ENCODE peak calls at places on chromosomes 2 and 18, in eight cellular contexts. R is heart right ventricle, T is HFFc6, K is fibroblast of lung, O is fibroblast of mammary gland, A is AG09309, F is stomach, M is tibial nerve. B is an unnamed sample.

GRCh38 chr18:12766986-12767433 is 64.2 kb downstream of the PSMG2 start:
- DNase-seq in R (no peak), T (no peak), K (no peak), O (no peak), A (no peak), F (peak), M (no peak), B (peak)

GRCh38 chr2:21014364-21015280 is 29.3 kb downstream of the APOB start:
- DNase-seq in R (no peak), T (no peak), K (no peak), O (no peak), A (no peak), F (no peak), M (no peak), B (no peak)

GRCh38 chr2:198950813-198951212 is 506.9 kb downstream of the SATB2 start:
- DNase-seq in R (no peak), T (no peak), K (no peak), O (no peak), A (no peak), F (no peak), M (no peak), B (no peak)

GRCh38 chr2:54904836-54905235 is 145.4 kb downstream of the RTN4 start:
- DNase-seq in R (no peak), T (no peak), K (no peak), O (no peak), A (no peak), F (peak), M (no peak), B (no peak)

GRCh38 chr2:239368906-239369584 is 31.8 kb downstream of the HDAC4 start:
- DNase-seq in R (no peak), T (no peak), K (no peak), O (no peak), A (no peak), F (no peak), M (no peak), B (no peak)

GRCh38 chr2:42051168-42052125 is 3.6 kb downstream of the PKDCC start:
- DNase-seq in R (no peak), T (no peak), K (no peak), O (no peak), A (no peak), F (no peak), M (no peak), B (peak)

GRCh38 chr18:22962004-22962403 is 28.9 kb downstream of the RBBP8 start:
- DNase-seq in R (no peak), T (no peak), K (no peak), O (no peak), A (no peak), F (no peak), M (no peak), B (no peak)

GRCh38 chr2:39385172-39385571 is 51.9 kb downstream of the MAP4K3 start:
- DNase-seq in R (no peak), T (no peak), K (no peak), O (no peak), A (no peak), F (no peak), M (no peak), B (no peak)

GRCh38 chr2:423479-423878 is 135.6 kb upstream of the ALKAL2 start:
- DNase-seq in R (no peak), T (no peak), K (no peak), O (no peak), A (no peak), F (no peak), M (no peak), B (no peak)

GRCh38 chr18:853471-853870 is 41.4 kb upstream of the YES1 start:
- DNase-seq in R (no peak), T (no peak), K (no peak), O (no peak), A (no peak), F (no peak), M (no peak), B (no peak)

GRCh38 chr18:48848641-48849143 is 102.1 kb downstream of the SMAD7 start:
- DNase-seq in R (peak), T (no peak), K (no peak), O (no peak), A (no peak), F (no peak), M (no peak), B (no peak)

GRCh38 chr2:131009713-131010475 is 83.4 kb downstream of the FAM168B start:
- DNase-seq in R (no peak), T (no peak), K (no peak), O (no peak), A (no peak), F (no peak), M (no peak), B (no peak)

GRCh38 chr2:39356922-39357639 is 80.0 kb downstream of the MAP4K3 start:
- DNase-seq in R (no peak), T (no peak), K (no peak), O (no peak), A (no peak), F (no peak), M (no peak), B (no peak)

GRCh38 chr18:77087391-77088141 is 45.0 kb downstream of the MBP start:
- DNase-seq in R (peak), T (no peak), K (peak), O (peak), A (no peak), F (peak), M (no peak), B (peak)

GRCh38 chr18:21575656-21576055 is 24.8 kb downstream of the ESCO1 start:
- DNase-seq in R (no peak), T (no peak), K (no peak), O (no peak), A (no peak), F (no peak), M (no peak), B (no peak)

GRCh38 chr2:8144785-8145184 is 537.1 kb upstream of the ID2 start:
- DNase-seq in R (no peak), T (peak), K (peak), O (peak), A (no peak), F (no peak), M (no peak), B (no peak)

GRCh38 chr2:235000426-235001236 is 48.8 kb downstream of the SH3BP4 start:
- DNase-seq in R (no peak), T (no peak), K (peak), O (no peak), A (no peak), F (peak), M (no peak), B (no peak)

GRCh38 chr18:27382477-27383216 is 197.5 kb upstream of the CHST9 start:
- DNase-seq in R (no peak), T (no peak), K (no peak), O (no peak), A (no peak), F (no peak), M (no peak), B (no peak)

GRCh38 chr2:241559489-241560180 is 1.1 kb downstream of the BOK start:
- DNase-seq in R (no peak), T (no peak), K (peak), O (peak), A (no peak), F (peak), M (no peak), B (peak)

GRCh38 chr2:74391209-74391579 is 11.1 kb upstream of the DCTN1 start:
- DNase-seq in R (no peak), T (peak), K (peak), O (no peak), A (no peak), F (no peak), M (no peak), B (no peak)

GRCh38 chr2:233084488-233084887 is 24.3 kb downstream of the INPP5D start:
- DNase-seq in R (peak), T (no peak), K (no peak), O (no peak), A (no peak), F (peak), M (no peak), B (no peak)

GRCh38 chr18:49697757-49698595 is 115.4 kb downstream of the ACAA2 start:
- DNase-seq in R (no peak), T (peak), K (no peak), O (peak), A (no peak), F (no peak), M (no peak), B (no peak)

GRCh38 chr2:109213646-109214417 is 84.8 kb downstream of the SH3RF3 start:
- DNase-seq in R (no peak), T (peak), K (peak), O (peak), A (peak), F (no peak), M (no peak), B (no peak)

GRCh38 chr18:28875059-28875458 is 698.1 kb upstream of the CDH2 start:
- DNase-seq in R (no peak), T (no peak), K (no peak), O (no peak), A (peak), F (no peak), M (no peak), B (no peak)

GRCh38 chr2:188379748-188380147 is 88.1 kb downstream of the GULP1 start:
- DNase-seq in R (no peak), T (no peak), K (no peak), O (no peak), A (no peak), F (no peak), M (no peak), B (no peak)

GRCh38 chr2:57182941-57183340 is 863.7 kb upstream of the VRK2 start:
- DNase-seq in R (no peak), T (no peak), K (no peak), O (peak), A (no peak), F (no peak), M (no peak), B (no peak)

GRCh38 chr2:176098366-176099158 is 1.0 kb upstream of the HOXD12 start:
- DNase-seq in R (no peak), T (no peak), K (no peak), O (no peak), A (no peak), F (peak), M (no peak), B (no peak)

GRCh38 chr2:189168876-189169499 is 10.6 kb downstream of the COL5A2 start:
- DNase-seq in R (no peak), T (no peak), K (no peak), O (peak), A (no peak), F (no peak), M (no peak), B (no peak)

GRCh38 chr2:237118731-237119130 is 33.0 kb downstream of the COPS8 start:
- DNase-seq in R (no peak), T (no peak), K (peak), O (peak), A (no peak), F (no peak), M (no peak), B (no peak)

GRCh38 chr2:10294077-10294476 is 8.6 kb upstream of the HPCAL1 start:
- DNase-seq in R (no peak), T (no peak), K (no peak), O (no peak), A (no peak), F (no peak), M (no peak), B (no peak)

GRCh38 chr2:231646471-231646870 is 53.8 kb downstream of the TEX44 start:
- DNase-seq in R (no peak), T (no peak), K (no peak), O (no peak), A (no peak), F (no peak), M (no peak), B (no peak)

GRCh38 chr18:24188120-24188519 is 49.3 kb downstream of the CABYR start:
- DNase-seq in R (no peak), T (no peak), K (no peak), O (no peak), A (no peak), F (no peak), M (no peak), B (no peak)

GRCh38 chr2:235614900-235615712 is 121.3 kb downstream of the AGAP1 start:
- DNase-seq in R (peak), T (peak), K (peak), O (peak), A (peak), F (no peak), M (peak), B (peak)

GRCh38 chr2:178412047-178412446 is 38.9 kb downstream of the PRKRA start:
- DNase-seq in R (no peak), T (no peak), K (no peak), O (no peak), A (no peak), F (no peak), M (no peak), B (no peak)

GRCh38 chr2:18435425-18436037 is 124.9 kb downstream of the RDH14 start:
- DNase-seq in R (no peak), T (peak), K (peak), O (peak), A (no peak), F (no peak), M (no peak), B (no peak)

GRCh38 chr2:2698182-2699116 is 367.4 kb upstream of the MYT1L start:
- DNase-seq in R (no peak), T (no peak), K (no peak), O (no peak), A (no peak), F (no peak), M (no peak), B (peak)

GRCh38 chr2:942775-943460 is 7.7 kb upstream of the SNTG2 start:
- DNase-seq in R (no peak), T (no peak), K (no peak), O (no peak), A (no peak), F (no peak), M (no peak), B (no peak)

GRCh38 chr2:72114693-72115051 is 33.0 kb downstream of the CYP26B1 start:
- DNase-seq in R (no peak), T (no peak), K (no peak), O (no peak), A (no peak), F (no peak), M (no peak), B (no peak)

GRCh38 chr2:24492283-24493272 is 1.5 kb downstream of the NCOA1 start:
- DNase-seq in R (no peak), T (no peak), K (peak), O (peak), A (no peak), F (no peak), M (no peak), B (no peak)

GRCh38 chr2:230417436-230417835 is 1.4 kb downstream of the SP100 start:
- DNase-seq in R (no peak), T (no peak), K (no peak), O (no peak), A (no peak), F (no peak), M (no peak), B (no peak)

GRCh38 chr2:230418341-230419016 is 2.5 kb downstream of the SP100 start:
- DNase-seq in R (no peak), T (peak), K (peak), O (peak), A (peak), F (no peak), M (no peak), B (no peak)

GRCh38 chr2:230423851-230424458 is 8.0 kb downstream of the SP100 start:
- DNase-seq in R (no peak), T (no peak), K (no peak), O (no peak), A (no peak), F (peak), M (no peak), B (no peak)

GRCh38 chr2:230425377-230425776 is 9.4 kb downstream of the SP100 start:
- DNase-seq in R (no peak), T (no peak), K (no peak), O (no peak), A (no peak), F (no peak), M (no peak), B (no peak)

DNA sequence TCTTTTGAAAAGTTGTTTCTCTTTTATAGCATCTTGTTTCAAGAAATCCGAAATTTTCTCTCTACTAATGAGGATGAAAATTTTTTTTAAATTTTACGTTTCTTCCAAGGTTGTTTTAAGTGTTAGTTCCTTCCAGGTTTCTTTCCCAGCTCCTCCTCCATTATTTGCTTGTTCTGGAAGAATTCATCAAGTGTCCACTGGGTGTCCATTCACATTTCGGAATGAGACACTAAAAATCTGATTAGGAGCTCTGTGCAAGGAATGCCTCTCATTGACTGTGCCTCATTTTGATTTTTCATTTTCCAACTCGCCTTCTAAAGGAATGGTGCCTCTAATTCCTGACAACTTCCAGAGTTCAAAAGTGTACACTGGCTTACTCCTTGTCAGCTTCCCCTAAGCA is 6.1 kb downstream of the SP100 start:
- DNase-seq in R (no peak), T (no peak), K (no peak), O (no peak), A (no peak), F (no peak), M (no peak), B (no peak)
- TF ChIP-seq CTCF in R (no peak), T (peak), K (no peak), O (no peak), A (peak), F (no peak), M (no peak), B (no peak)

GRCh38 chr2:151243468-151243867 is 18.2 kb downstream of the RBM43 start:
- DNase-seq in R (no peak), T (no peak), K (no peak), O (no peak), A (no peak), F (no peak), M (no peak), B (no peak)

GRCh38 chr2:151241224-151241623 is 20.4 kb downstream of the RBM43 start:
- DNase-seq in R (no peak), T (peak), K (no peak), O (peak), A (no peak), F (no peak), M (no peak), B (no peak)

GRCh38 chr2:151238527-151239487 is 22.9 kb downstream of the RBM43 start:
- DNase-seq in R (no peak), T (peak), K (peak), O (peak), A (peak), F (no peak), M (peak), B (peak)

GRCh38 chr2:151239624-151240023 is 22.0 kb downstream of the RBM43 start:
- DNase-seq in R (no peak), T (no peak), K (no peak), O (no peak), A (no peak), F (no peak), M (no peak), B (no peak)

DNA sequence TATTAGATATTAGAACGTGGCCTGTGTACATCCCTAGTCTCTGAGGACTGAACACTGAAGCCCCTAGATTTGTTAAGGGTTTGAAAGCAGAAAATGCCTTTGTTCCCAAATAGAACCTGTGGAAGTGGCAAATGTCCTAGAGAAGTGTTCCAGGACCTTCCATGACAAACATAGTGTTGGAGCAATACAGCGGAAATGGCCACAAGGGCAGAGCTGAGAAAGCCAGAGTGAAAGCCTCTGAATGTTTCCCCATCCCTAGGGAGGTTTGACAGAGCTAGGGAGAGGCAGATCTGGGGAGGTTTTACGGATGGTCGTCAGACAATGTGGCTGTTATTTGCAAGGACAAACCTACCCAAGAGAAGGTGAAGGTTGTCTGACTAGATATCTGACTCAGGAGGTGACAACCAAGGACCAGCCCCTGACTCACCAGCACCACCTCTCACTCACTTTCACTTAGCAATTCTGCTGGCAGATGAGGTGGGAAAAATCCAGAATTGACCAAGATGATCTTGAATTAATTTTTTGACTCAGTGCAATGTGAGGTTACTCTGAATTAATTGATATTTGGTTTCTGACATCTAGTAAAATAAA is 24.1 kb downstream of the RBM43 start:
- DNase-seq in R (no peak), T (no peak), K (no peak), O (peak), A (no peak), F (no peak), M (no peak), B (no peak)
- TF ChIP-seq CTCF in R (no peak), T (no peak), K (no peak), O (no peak), A (no peak), F (no peak), M (no peak), B (no peak)

GRCh38 chr2:68316091-68316490 is 3.7 kb downstream of the CNRIP1 start:
- DNase-seq in R (no peak), T (no peak), K (no peak), O (no peak), A (peak), F (no peak), M (no peak), B (no peak)
- TF ChIP-seq CTCF in R (no peak), T (no peak), K (no peak), O (no peak), A (peak), F (no peak), M (no peak), B (no peak)

GRCh38 chr2:148967484-148967883 is 71.0 kb upstream of the LYPD6B start:
- DNase-seq in R (no peak), T (no peak), K (peak), O (peak), A (no peak), F (no peak), M (no peak), B (no peak)
- TF ChIP-seq CTCF in R (no peak), T (no peak), K (peak), O (no peak), A (peak), F (no peak), M (no peak), B (no peak)

B was measured in glutamatergic neuron.